ENCODE peak calls at places on chromosome 18, in four cellular contexts. One of them, this sample, is unnamed. For H3K9me3, the result is how much of the 10 kb centered on the place peaks cover.

GRCh38 chr18:46542545-46542944 is 114.5 kb downstream of the LOXHD1 start:
- DNase-seq in IMR-90: no peak
- DNase-seq in H9: no peak
- DNase-seq in endothelial cell of umbilical vein: no peak
- DNase-seq in this sample: no peak

GRCh38 chr18:69659142-69659651 is 258.5 kb downstream of the DOK6 start:
- DNase-seq in endothelial cell of umbilical vein: no peak
- DNase-seq in IMR-90: no peak
- DNase-seq in H9: no peak
- DNase-seq in this sample: no peak

GRCh38 chr18:49797995-49798394 is 15.3 kb downstream of the ACAA2 start:
- DNase-seq in endothelial cell of umbilical vein: no peak
- DNase-seq in IMR-90: no peak
- DNase-seq in H9: no peak
- DNase-seq in this sample: no peak

GRCh38 chr18:12857215-12857924 is 26.7 kb downstream of the PTPN2 start:
- DNase-seq in IMR-90: no peak
- DNase-seq in endothelial cell of umbilical vein: no peak
- DNase-seq in H9: no peak
- DNase-seq in this sample: no peak

GRCh38 chr18:12883003-12883683 is 894 bp downstream of the PTPN2 start:
- DNase-seq in endothelial cell of umbilical vein: peak
- DNase-seq in H9: no peak
- DNase-seq in IMR-90: no peak
- DNase-seq in this sample: no peak

GRCh38 chr18:73156117-73156516 is 288.3 kb upstream of the NETO1 start:
- DNase-seq in H9: no peak
- DNase-seq in IMR-90: no peak
- DNase-seq in endothelial cell of umbilical vein: no peak
- DNase-seq in this sample: no peak

GRCh38 chr18:48011926-48012469 is 81.5 kb upstream of the SMAD2 start:
- DNase-seq in endothelial cell of umbilical vein: no peak
- DNase-seq in IMR-90: no peak
- DNase-seq in H9: no peak
- DNase-seq in this sample: no peak

GRCh38 chr18:23143871-23144270 is 8.6 kb downstream of the CABLES1 start:
- DNase-seq in endothelial cell of umbilical vein: no peak
- DNase-seq in IMR-90: no peak
- DNase-seq in H9: no peak
- DNase-seq in this sample: no peak

GRCh38 chr18:62863629-62864028 is 148.3 kb downstream of the PHLPP1 start:
- DNase-seq in endothelial cell of umbilical vein: peak
- DNase-seq in H9: no peak
- DNase-seq in IMR-90: peak
- DNase-seq in this sample: no peak

GRCh38 chr18:36688020-36688965 is 140.5 kb downstream of the TPGS2 start:
- DNase-seq in IMR-90: peak
- DNase-seq in endothelial cell of umbilical vein: peak
- DNase-seq in H9: peak
- DNase-seq in this sample: peak

GRCh38 chr18:13268746-13269285 is 50.3 kb downstream of the LDLRAD4 start:
- DNase-seq in IMR-90: no peak
- DNase-seq in H9: no peak
- DNase-seq in endothelial cell of umbilical vein: no peak
- DNase-seq in this sample: no peak

GRCh38 chr18:8264861-8265411 is 344.3 kb upstream of the RAB12 start:
- DNase-seq in IMR-90: peak
- DNase-seq in H9: no peak
- DNase-seq in endothelial cell of umbilical vein: no peak
- DNase-seq in this sample: no peak

GRCh38 chr18:74631242-74632087 is 33.8 kb downstream of the ZNF407 start:
- DNase-seq in H9: no peak
- DNase-seq in endothelial cell of umbilical vein: peak
- DNase-seq in IMR-90: peak
- DNase-seq in this sample: peak

GRCh38 chr18:59874166-59874565 is 25.6 kb upstream of the PMAIP1 start:
- DNase-seq in H9: no peak
- DNase-seq in IMR-90: peak
- DNase-seq in endothelial cell of umbilical vein: peak
- DNase-seq in this sample: peak

GRCh38 chr18:67766930-67767329 is 250.4 kb upstream of the DSEL start:
- DNase-seq in IMR-90: peak
- DNase-seq in endothelial cell of umbilical vein: peak
- DNase-seq in H9: no peak
- DNase-seq in this sample: peak

GRCh38 chr18:76213996-76214395 is 281.0 kb downstream of the ZNF516 start:
- DNase-seq in IMR-90: no peak
- DNase-seq in H9: no peak
- DNase-seq in endothelial cell of umbilical vein: no peak
- DNase-seq in this sample: no peak

GRCh38 chr18:11512096-11513030 is 97.0 kb upstream of the SLC35G4 start:
- DNase-seq in IMR-90: no peak
- DNase-seq in H9: no peak
- DNase-seq in endothelial cell of umbilical vein: no peak
- DNase-seq in this sample: no peak

GRCh38 chr18:46261799-46262198 is 157.6 kb downstream of the HAUS1 start:
- DNase-seq in H9: peak
- DNase-seq in endothelial cell of umbilical vein: no peak
- DNase-seq in IMR-90: peak
- DNase-seq in this sample: no peak

GRCh38 chr18:6357668-6358067 is 57.0 kb downstream of the L3MBTL4 start:
- DNase-seq in endothelial cell of umbilical vein: no peak
- DNase-seq in IMR-90: no peak
- DNase-seq in H9: no peak
- DNase-seq in this sample: no peak

GRCh38 chr18:6757966-6758365 is 28.4 kb downstream of the ARHGAP28 start:
- DNase-seq in endothelial cell of umbilical vein: no peak
- DNase-seq in IMR-90: peak
- DNase-seq in H9: no peak
- DNase-seq in this sample: no peak

GRCh38 chr18:23710068-23710527 is 20.8 kb downstream of the LAMA3 start:
- DNase-seq in endothelial cell of umbilical vein: no peak
- DNase-seq in IMR-90: peak
- DNase-seq in H9: no peak
- DNase-seq in this sample: no peak

GRCh38 chr18:23887035-23887434 is 127.5 kb upstream of the TTC39C start:
- DNase-seq in H9: no peak
- DNase-seq in IMR-90: no peak
- DNase-seq in endothelial cell of umbilical vein: no peak
- DNase-seq in this sample: no peak

GRCh38 chr18:39951321-39951720 is 2003.7 kb upstream of the PIK3C3 start:
- DNase-seq in endothelial cell of umbilical vein: no peak
- DNase-seq in H9: no peak
- DNase-seq in IMR-90: no peak
- DNase-seq in this sample: no peak

GRCh38 chr18:68439672-68440071 is 275.2 kb downstream of the TMX3 start:
- DNase-seq in endothelial cell of umbilical vein: no peak
- DNase-seq in H9: no peak
- DNase-seq in IMR-90: no peak
- DNase-seq in this sample: no peak

GRCh38 chr18:42525905-42526304 is 570.9 kb downstream of the PIK3C3 start:
- DNase-seq in H9: no peak
- DNase-seq in IMR-90: no peak
- DNase-seq in endothelial cell of umbilical vein: no peak
- DNase-seq in this sample: no peak

GRCh38 chr18:59957957-59958356 is 58.2 kb downstream of the PMAIP1 start:
- DNase-seq in H9: no peak
- DNase-seq in endothelial cell of umbilical vein: peak
- DNase-seq in IMR-90: peak
- DNase-seq in this sample: peak

DNA sequence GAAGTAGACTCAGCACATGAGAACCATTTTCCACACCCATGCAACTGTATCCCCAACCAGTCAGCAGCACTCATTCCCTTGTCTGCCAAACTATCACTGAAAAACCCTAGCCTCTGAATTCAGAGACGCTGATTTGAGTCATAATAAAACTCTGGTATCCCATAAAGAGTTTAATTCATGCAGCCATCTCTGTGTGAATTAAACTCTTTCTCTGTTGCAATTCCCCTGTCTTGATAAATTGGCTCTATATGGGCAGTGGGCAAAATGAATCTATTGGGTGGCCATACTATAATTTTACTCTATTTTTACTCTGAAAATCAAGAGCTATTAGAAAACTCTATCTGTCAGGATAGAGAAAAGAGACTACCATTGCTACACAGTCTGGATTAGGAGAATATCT is 40.6 kb upstream of the TWSG1 start:
- DNase-seq in H9: no peak
- DNase-seq in IMR-90: no peak
- DNase-seq in endothelial cell of umbilical vein: no peak
- DNase-seq in this sample: no peak
- H3K9me3 ChIP-seq in H9: under half
- H3K9me3 ChIP-seq in IMR-90: under half
- H3K9me3 ChIP-seq in endothelial cell of umbilical vein: under half
- H3K9me3 ChIP-seq in this sample: under half

DNA sequence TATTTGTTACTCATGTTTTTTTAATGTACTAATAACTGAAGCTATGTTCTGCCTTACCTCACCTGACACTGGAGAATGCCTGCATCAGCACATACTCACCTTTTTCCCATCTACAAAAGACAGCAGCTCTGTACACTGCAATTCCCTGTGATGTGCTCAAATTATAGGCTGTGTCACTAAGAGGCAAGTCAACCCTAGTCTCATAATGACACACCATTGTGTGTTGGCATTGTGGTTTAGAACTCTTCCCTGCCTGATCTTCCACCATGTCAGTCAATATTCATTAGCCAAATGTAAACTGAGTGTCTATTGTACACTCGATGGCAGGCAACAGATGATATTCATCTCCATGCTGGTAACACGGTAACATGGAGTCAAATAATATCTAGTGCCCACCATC is 332.1 kb upstream of the TCF4 start:
- DNase-seq in IMR-90: no peak
- DNase-seq in H9: no peak
- DNase-seq in endothelial cell of umbilical vein: no peak
- DNase-seq in this sample: no peak
- H3K9me3 ChIP-seq in IMR-90: under half
- H3K9me3 ChIP-seq in H9: under half
- H3K9me3 ChIP-seq in endothelial cell of umbilical vein: under half
- H3K9me3 ChIP-seq in this sample: under half

GRCh38 chr18:77967071-77967470 is 717.4 kb downstream of the GALR1 start:
- DNase-seq in endothelial cell of umbilical vein: no peak
- DNase-seq in IMR-90: no peak
- DNase-seq in H9: no peak
- DNase-seq in this sample: no peak
- H3K9me3 ChIP-seq in endothelial cell of umbilical vein: under half
- H3K9me3 ChIP-seq in IMR-90: under half
- H3K9me3 ChIP-seq in H9: under half
- H3K9me3 ChIP-seq in this sample: half or more

DNA sequence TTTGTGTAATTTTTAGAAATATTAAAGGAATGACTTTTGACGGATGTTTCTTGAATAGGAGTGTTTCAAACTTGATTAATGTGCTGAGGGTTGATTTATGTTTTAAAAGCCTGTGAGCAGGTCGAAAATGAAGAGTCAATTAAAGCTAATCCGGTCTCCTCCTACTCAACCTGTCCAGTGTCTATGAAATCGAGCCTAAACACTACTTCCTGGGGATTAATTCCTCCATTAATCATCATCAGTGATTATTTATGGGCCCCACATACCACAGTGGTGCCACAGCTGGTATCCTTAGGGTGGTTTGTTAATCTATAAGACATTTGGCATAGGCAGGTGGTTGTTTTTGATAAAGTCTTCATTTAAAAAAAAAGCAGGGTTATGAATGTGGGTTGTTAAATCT is 308.8 kb downstream of the AKAIN1 start:
- DNase-seq in H9: no peak
- DNase-seq in IMR-90: no peak
- DNase-seq in endothelial cell of umbilical vein: no peak
- DNase-seq in this sample: no peak
- H3K9me3 ChIP-seq in H9: under half
- H3K9me3 ChIP-seq in IMR-90: under half
- H3K9me3 ChIP-seq in endothelial cell of umbilical vein: under half
- H3K9me3 ChIP-seq in this sample: under half

GRCh38 chr18:58354051-58354450 is 274.8 kb downstream of the ALPK2 start:
- DNase-seq in endothelial cell of umbilical vein: no peak
- DNase-seq in IMR-90: no peak
- DNase-seq in H9: no peak
- DNase-seq in this sample: no peak
- H3K9me3 ChIP-seq in endothelial cell of umbilical vein: under half
- H3K9me3 ChIP-seq in IMR-90: under half
- H3K9me3 ChIP-seq in H9: under half
- H3K9me3 ChIP-seq in this sample: under half

GRCh38 chr18:71919211-71919610 is 624.9 kb downstream of the CBLN2 start:
- DNase-seq in IMR-90: no peak
- DNase-seq in endothelial cell of umbilical vein: no peak
- DNase-seq in H9: no peak
- DNase-seq in this sample: no peak
- H3K9me3 ChIP-seq in IMR-90: under half
- H3K9me3 ChIP-seq in endothelial cell of umbilical vein: under half
- H3K9me3 ChIP-seq in H9: under half
- H3K9me3 ChIP-seq in this sample: under half

GRCh38 chr18:64271264-64271663 is 122.4 kb upstream of the LINC00305 start:
- DNase-seq in IMR-90: no peak
- DNase-seq in endothelial cell of umbilical vein: peak
- DNase-seq in H9: no peak
- DNase-seq in this sample: no peak

GRCh38 chr18:64273724-64274123 is 124.8 kb upstream of the LINC00305 start:
- DNase-seq in H9: peak
- DNase-seq in IMR-90: no peak
- DNase-seq in endothelial cell of umbilical vein: no peak
- DNase-seq in this sample: no peak

GRCh38 chr18:64276736-64277135 is 127.8 kb upstream of the LINC00305 start:
- DNase-seq in endothelial cell of umbilical vein: peak
- DNase-seq in H9: no peak
- DNase-seq in IMR-90: no peak
- DNase-seq in this sample: no peak

GRCh38 chr18:64275593-64276309 is 126.9 kb upstream of the LINC00305 start:
- DNase-seq in H9: no peak
- DNase-seq in IMR-90: no peak
- DNase-seq in endothelial cell of umbilical vein: no peak
- DNase-seq in this sample: no peak

GRCh38 chr18:64271975-64272659 is 123.2 kb upstream of the LINC00305 start:
- DNase-seq in IMR-90: no peak
- DNase-seq in H9: no peak
- DNase-seq in endothelial cell of umbilical vein: no peak
- DNase-seq in this sample: no peak
- H3K9me3 ChIP-seq in IMR-90: under half
- H3K9me3 ChIP-seq in H9: under half
- H3K9me3 ChIP-seq in endothelial cell of umbilical vein: under half
- H3K9me3 ChIP-seq in this sample: under half

GRCh38 chr18:79927597-79928562 is 23.6 kb downstream of the SLC66A2 start:
- DNase-seq in endothelial cell of umbilical vein: no peak
- DNase-seq in IMR-90: no peak
- DNase-seq in H9: peak
- DNase-seq in this sample: no peak

GRCh38 chr18:79926715-79927596 is 24.5 kb downstream of the SLC66A2 start:
- DNase-seq in IMR-90: no peak
- DNase-seq in endothelial cell of umbilical vein: no peak
- DNase-seq in H9: peak
- DNase-seq in this sample: no peak

GRCh38 chr18:79930020-79930642 is 21.3 kb downstream of the SLC66A2 start:
- DNase-seq in IMR-90: peak
- DNase-seq in endothelial cell of umbilical vein: no peak
- DNase-seq in H9: no peak
- DNase-seq in this sample: no peak

GRCh38 chr18:79926306-79926705 is 25.1 kb downstream of the SLC66A2 start:
- DNase-seq in IMR-90: no peak
- DNase-seq in endothelial cell of umbilical vein: no peak
- DNase-seq in H9: no peak
- DNase-seq in this sample: no peak

GRCh38 chr18:79928563-79928960 is 22.9 kb downstream of the SLC66A2 start:
- DNase-seq in IMR-90: no peak
- DNase-seq in endothelial cell of umbilical vein: no peak
- DNase-seq in H9: no peak
- DNase-seq in this sample: no peak
- H3K9me3 ChIP-seq in IMR-90: under half
- H3K9me3 ChIP-seq in endothelial cell of umbilical vein: under half
- H3K9me3 ChIP-seq in H9: under half
- H3K9me3 ChIP-seq in this sample: under half

This sample was measured in AG04450.